ENCODE peak calls at places on chromosomes 1 and 21, in nine cellular contexts. Z is neural progenitor cell; A is tibial artery; K is effector memory CD4-positive, alpha-beta T cell; I is RWPE2; H is transverse colon; S is adipocyte; V is suprapubic skin; J is naive thymus-derived CD4-positive, alpha-beta T cell. Y is an unnamed sample.

GRCh38 chr1:233281711-233282581 is 13.6 kb downstream of the PCNX2 start:
- DNase-seq in K (no peak), S (no peak), H (no peak), Z (no peak), V (no peak), J (peak; percentile 37), I (no peak), A (no peak), Y (no peak)

GRCh38 chr1:113947388-113948107 is 18.4 kb downstream of the HIPK1 start:
- DNase-seq in I (no peak), A (no peak), Z (no peak), V (no peak), K (no peak), S (no peak), J (peak; percentile 55), H (no peak), Y (no peak)

GRCh38 chr1:66533804-66534745 is at the start of gene SGIP1:
- DNase-seq in A (peak; percentile 79), K (no peak), J (peak; percentile 13), H (peak; percentile 18), V (peak; percentile 67), Z (peak; percentile 77), S (peak; percentile 85), I (no peak), Y (no peak)

GRCh38 chr1:150551784-150552691 is 2.8 kb downstream of the ADAMTSL4 start:
- DNase-seq in V (peak; percentile 96), H (peak; percentile 78), I (peak; percentile 90), J (no peak), Z (peak; percentile 46), K (no peak), S (peak; percentile 95), A (peak; percentile 95), Y (no peak)

GRCh38 chr21:26461500-26461899 is 111.6 kb downstream of the CYYR1 start:
- DNase-seq in V (no peak), H (no peak), Z (no peak), J (no peak), A (no peak), I (no peak), S (no peak), K (no peak), Y (no peak)

GRCh38 chr1:168321945-168322344 is 41.3 kb downstream of the TBX19 start:
- DNase-seq in H (no peak), J (no peak), A (no peak), I (no peak), S (peak; percentile 40), V (no peak), Z (no peak), K (no peak), Y (no peak)

GRCh38 chr1:8169364-8170058 is 143.4 kb upstream of the ERRFI1 start:
- DNase-seq in J (peak; percentile 79), A (peak; percentile 71), S (peak; percentile 35), V (no peak), K (no peak), Z (no peak), I (no peak), H (peak; percentile 67), Y (no peak)

GRCh38 chr1:221169447-221169889 is 290.2 kb downstream of the HLX start:
- DNase-seq in S (peak; percentile 10), H (no peak), V (no peak), I (no peak), A (no peak), J (no peak), Z (peak; percentile 76), K (no peak), Y (no peak)

GRCh38 chr1:175287377-175287776 is 94.8 kb upstream of the KIAA0040 start:
- DNase-seq in V (no peak), A (no peak), H (peak; percentile 21), J (peak; percentile 0), K (no peak), S (no peak), I (no peak), Z (no peak), Y (no peak)

GRCh38 chr1:152622803-152623202 is at the start of gene LCE3A:
- DNase-seq in Z (no peak), I (no peak), H (no peak), J (no peak), S (no peak), K (no peak), A (no peak), V (no peak), Y (no peak)

GRCh38 chr1:152621993-152622392 is 910 bp downstream of the LCE3A start:
- DNase-seq in I (no peak), J (no peak), A (no peak), H (no peak), V (no peak), Z (no peak), S (no peak), K (no peak), Y (no peak)

GRCh38 chr1:152626688-152627087 is 3.8 kb upstream of the LCE3A start:
- DNase-seq in H (no peak), S (no peak), K (no peak), A (no peak), J (no peak), V (no peak), Z (no peak), I (no peak), Y (no peak)

DNA sequence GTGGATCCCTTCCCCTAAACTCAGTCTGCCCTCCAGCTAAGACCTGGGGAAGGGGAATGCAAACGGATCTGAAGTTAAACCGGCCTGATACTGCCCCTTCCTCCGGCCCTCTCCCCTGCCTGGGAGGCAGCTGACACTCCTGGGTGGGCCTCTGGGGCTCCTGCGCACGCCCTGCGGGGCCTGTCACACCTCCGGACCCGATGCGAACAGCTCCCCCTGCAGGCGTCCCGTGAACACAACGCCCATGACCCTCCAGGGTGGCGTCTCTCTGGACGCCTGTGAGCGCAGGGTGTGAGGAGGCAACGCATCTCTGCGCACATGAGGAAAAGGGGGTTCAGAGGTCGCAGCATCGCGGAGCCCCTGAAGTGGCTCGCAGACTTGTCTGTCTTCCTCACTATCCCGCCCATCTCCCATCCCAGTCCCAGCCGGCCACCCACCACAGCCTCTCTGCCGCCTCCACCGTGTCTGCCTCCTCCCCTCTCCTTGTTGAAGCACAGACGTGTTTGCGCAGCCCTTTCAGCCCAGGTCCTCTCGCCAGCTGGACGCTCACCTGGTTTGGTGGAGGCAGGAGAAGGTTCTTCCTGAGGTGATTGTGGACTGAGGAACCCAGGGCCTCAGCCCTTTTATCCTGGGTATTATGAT is 421 bp upstream of the LCE3A start:
- DNase-seq in H (no peak), I (no peak), V (no peak), S (no peak), A (no peak), J (no peak), Z (no peak), K (no peak), Y (no peak)
- H3K9me3 ChIP-seq in H (peaks cover 3% of the 10 kb centered on the region), I (no peaks in the 10 kb centered on the region), V (peaks cover 3% of the 10 kb centered on the region), S (peaks cover 31% of the 10 kb centered on the region), A (peaks cover 17% of the 10 kb centered on the region), J (no peaks in the 10 kb centered on the region), Z (peaks cover 14% of the 10 kb centered on the region), K (no peaks in the 10 kb centered on the region), Y (no peaks in the 10 kb centered on the region)

GRCh38 chr21:23356905-23357304 is 2250.4 kb downstream of the MRPL39 start:
- DNase-seq in K (no peak), J (no peak), S (no peak), V (no peak), I (no peak), H (no peak), Z (no peak), A (no peak), Y (no peak)
- H3K9me3 ChIP-seq in K (no peaks in the 10 kb centered on the region), J (no peaks in the 10 kb centered on the region), S (no peaks in the 10 kb centered on the region), V (peaks cover 5% of the 10 kb centered on the region), I (no peaks in the 10 kb centered on the region), H (peaks cover 5% of the 10 kb centered on the region), Z (no peaks in the 10 kb centered on the region), A (no peaks in the 10 kb centered on the region), Y (no peaks in the 10 kb centered on the region)

GRCh38 chr21:15744926-15745325 is 15.1 kb downstream of the USP25 start:
- DNase-seq in S (no peak), A (no peak), H (no peak), I (no peak), J (no peak), Z (no peak), K (no peak), V (no peak), Y (no peak)
- H3K9me3 ChIP-seq in S (no peaks in the 10 kb centered on the region), A (no peaks in the 10 kb centered on the region), H (no peaks in the 10 kb centered on the region), I (peaks cover 4% of the 10 kb centered on the region), J (no peaks in the 10 kb centered on the region), Z (no peaks in the 10 kb centered on the region), K (no peaks in the 10 kb centered on the region), V (no peaks in the 10 kb centered on the region), Y (no peaks in the 10 kb centered on the region)

GRCh38 chr1:2388004-2388913 is 3.1 kb downstream of the MORN1 start:
- DNase-seq in H (no peak), S (no peak), A (no peak), Z (no peak), K (no peak), I (peak; percentile 49), V (no peak), J (no peak), Y (no peak)
- H3K9me3 ChIP-seq in H (no peaks in the 10 kb centered on the region), S (no peaks in the 10 kb centered on the region), A (no peaks in the 10 kb centered on the region), Z (no peaks in the 10 kb centered on the region), K (no peaks in the 10 kb centered on the region), I (no peaks in the 10 kb centered on the region), V (no peaks in the 10 kb centered on the region), J (no peaks in the 10 kb centered on the region), Y (no peaks in the 10 kb centered on the region)

DNA sequence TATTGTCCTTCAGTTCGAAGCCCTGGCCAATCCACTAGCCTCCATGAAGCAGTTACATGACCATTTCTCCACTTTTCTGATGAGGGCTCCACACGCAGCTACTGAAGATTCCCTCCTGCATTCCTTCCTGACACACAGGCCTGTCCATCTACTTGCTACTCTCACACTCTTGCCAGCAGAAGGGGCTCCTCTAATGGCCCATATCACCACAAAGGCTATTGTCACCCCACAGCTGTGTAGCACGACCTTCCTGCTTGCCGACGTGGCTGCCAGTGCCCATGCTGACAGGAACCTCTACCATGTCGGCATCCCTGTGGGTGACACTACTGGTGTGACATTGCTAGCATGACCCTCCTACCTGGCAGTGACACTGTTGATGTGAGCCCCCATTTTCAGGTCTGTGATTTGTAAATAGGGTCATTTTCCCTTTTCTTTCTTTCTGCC is 1528.6 kb upstream of the TPTE start:
- DNase-seq in S (no peak), V (no peak), Z (no peak), J (no peak), K (no peak), I (no peak), H (no peak), A (no peak), Y (no peak)
- H3K9me3 ChIP-seq in S (no peaks in the 10 kb centered on the region), V (peaks cover 16% of the 10 kb centered on the region), Z (peaks cover 46% of the 10 kb centered on the region), J (no peaks in the 10 kb centered on the region), K (no peaks in the 10 kb centered on the region), I (peaks cover 34% of the 10 kb centered on the region), H (peaks cover 19% of the 10 kb centered on the region), A (no peaks in the 10 kb centered on the region), Y (peaks cover 4% of the 10 kb centered on the region)

DNA sequence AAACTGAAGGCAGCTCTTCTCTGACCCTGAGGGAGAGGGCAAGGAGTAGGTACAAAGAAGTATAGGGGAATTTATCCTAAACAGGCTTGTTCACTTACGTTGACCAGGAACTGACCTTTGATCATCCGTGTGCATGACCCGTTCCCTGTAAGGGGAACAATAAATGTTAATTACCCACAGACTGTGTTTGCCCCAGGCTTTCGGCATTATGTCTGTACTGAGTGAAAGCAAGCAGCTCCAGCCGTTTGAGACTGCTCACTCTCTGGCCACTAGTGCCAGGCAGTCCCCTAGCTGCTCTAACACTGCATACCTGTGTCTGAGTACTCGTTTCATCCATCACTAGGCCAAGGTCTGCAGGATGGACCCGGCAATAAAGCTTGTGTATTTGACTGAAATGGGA is 1365.3 kb downstream of the NCAM2 start:
- DNase-seq in S (no peak), Z (no peak), H (peak; percentile 23), K (no peak), A (no peak), I (no peak), J (no peak), V (no peak), Y (no peak)
- H3K9me3 ChIP-seq in S (no peaks in the 10 kb centered on the region), Z (peaks cover 7% of the 10 kb centered on the region), H (no peaks in the 10 kb centered on the region), K (no peaks in the 10 kb centered on the region), A (no peaks in the 10 kb centered on the region), I (no peaks in the 10 kb centered on the region), J (no peaks in the 10 kb centered on the region), V (no peaks in the 10 kb centered on the region), Y (no peaks in the 10 kb centered on the region)